ENCODE peak calls at places on chromosomes 1 and 21, in four cellular contexts. T is GM10248, K is fibroblast of pulmonary artery, D is AG10803. A is an unnamed sample.
A peak's percentile ranks its signal among the peaks of the same experiment; 100 is the strongest.

GRCh38 chr1:44417351-44418021 is 12.4 kb downstream of the RNF220 start:
- DNase-seq in T (peak; percentile 21), K (peak; percentile 22), D (peak; percentile 3), A (peak; percentile 93)

GRCh38 chr1:199918196-199918789 is 109.2 kb upstream of the NR5A2 start:
- DNase-seq in T (no peak), K (no peak), D (no peak), A (no peak)

GRCh38 chr1:176829261-176829976 is 335.1 kb downstream of the ASTN1 start:
- DNase-seq in T (no peak), K (no peak), D (no peak), A (no peak)

GRCh38 chr1:115429884-115430283 is 91.8 kb upstream of the NGF start:
- DNase-seq in T (no peak), K (peak; percentile 33), D (no peak), A (no peak)

GRCh38 chr1:24898152-24898908 is 31.7 kb downstream of the RUNX3 start:
- DNase-seq in T (peak; percentile 79), K (peak; percentile 47), D (peak; percentile 23), A (peak; percentile 76)

GRCh38 chr1:161089251-161089924 is at the start of gene NECTIN4:
- DNase-seq in T (no peak), K (no peak), D (no peak), A (peak; percentile 41)

GRCh38 chr1:20184997-20185833 is 681 bp upstream of the UBXN10 start:
- DNase-seq in T (peak; percentile 55), K (no peak), D (no peak), A (peak; percentile 29)

GRCh38 chr1:101314244-101314643 is 77.4 kb downstream of the S1PR1 start:
- DNase-seq in T (peak; percentile 44), K (peak; percentile 45), D (peak; percentile 33), A (peak; percentile 11)

GRCh38 chr21:40049959-40050290 is 182.7 kb downstream of the PCP4 start:
- DNase-seq in T (no peak), K (no peak), D (no peak), A (no peak)

GRCh38 chr1:38651669-38652068 is 207.9 kb downstream of the RRAGC start:
- DNase-seq in T (no peak), K (no peak), D (no peak), A (no peak)

GRCh38 chr1:25738507-25738906 is 61.5 kb upstream of the SELENON start:
- DNase-seq in T (no peak), K (no peak), D (no peak), A (no peak)

GRCh38 chr1:10890391-10891073 is 94.1 kb upstream of the CASZ1 start:
- DNase-seq in T (no peak), K (no peak), D (no peak), A (peak; percentile 86)